ENCODE peak calls at places on chromosomes 11 and 22, in seven cellular contexts. One of them, this sample, is unnamed.

GRCh38 chr11:58629857-58630256 is 7.4 kb downstream of the CNTF start:
- DNase-seq in esophagus squamous epithelium: no peak
- DNase-seq in fibroblast of lung: peak; percentile 59
- DNase-seq in GM12865: peak; percentile 51
- DNase-seq in HCT116: peak; percentile 22
- DNase-seq in lower lobe of right lung: no peak
- DNase-seq in thyroid gland: no peak
- DNase-seq in this sample: peak; percentile 37

GRCh38 chr11:132864811-132865576 is 667.3 kb downstream of the OPCML start:
- DNase-seq in fibroblast of lung: no peak
- DNase-seq in lower lobe of right lung: no peak
- DNase-seq in thyroid gland: no peak
- DNase-seq in esophagus squamous epithelium: no peak
- DNase-seq in GM12865: no peak
- DNase-seq in HCT116: no peak
- DNase-seq in this sample: no peak

GRCh38 chr22:44192811-44193536 is 12.2 kb downstream of the PARVG start:
- DNase-seq in fibroblast of lung: no peak
- DNase-seq in thyroid gland: no peak
- DNase-seq in esophagus squamous epithelium: no peak
- DNase-seq in lower lobe of right lung: no peak
- DNase-seq in HCT116: no peak
- DNase-seq in GM12865: no peak
- DNase-seq in this sample: no peak

GRCh38 chr22:35622132-35622913 is 5.2 kb upstream of the MB start:
- DNase-seq in HCT116: no peak
- DNase-seq in fibroblast of lung: no peak
- DNase-seq in lower lobe of right lung: peak; percentile 60
- DNase-seq in thyroid gland: peak; percentile 74
- DNase-seq in GM12865: no peak
- DNase-seq in esophagus squamous epithelium: no peak
- DNase-seq in this sample: no peak

GRCh38 chr22:22616636-22617035 is 27.8 kb upstream of the GGTLC2 start:
- DNase-seq in fibroblast of lung: no peak
- DNase-seq in GM12865: peak; percentile 47
- DNase-seq in thyroid gland: no peak
- DNase-seq in HCT116: no peak
- DNase-seq in lower lobe of right lung: no peak
- DNase-seq in esophagus squamous epithelium: no peak
- DNase-seq in this sample: peak; percentile 53

GRCh38 chr11:126468102-126468521 is 112.6 kb downstream of the ST3GAL4 start:
- DNase-seq in HCT116: no peak
- DNase-seq in lower lobe of right lung: no peak
- DNase-seq in fibroblast of lung: no peak
- DNase-seq in esophagus squamous epithelium: no peak
- DNase-seq in thyroid gland: no peak
- DNase-seq in GM12865: no peak
- DNase-seq in this sample: no peak

GRCh38 chr22:17477401-17477833 is 85.9 kb upstream of the SLC25A18 start:
- DNase-seq in lower lobe of right lung: peak; percentile 49
- DNase-seq in HCT116: no peak
- DNase-seq in esophagus squamous epithelium: no peak
- DNase-seq in fibroblast of lung: no peak
- DNase-seq in GM12865: no peak
- DNase-seq in thyroid gland: no peak
- DNase-seq in this sample: no peak

GRCh38 chr11:131392528-131393255 is 22.3 kb downstream of the NTM start:
- DNase-seq in lower lobe of right lung: no peak
- DNase-seq in thyroid gland: no peak
- DNase-seq in GM12865: no peak
- DNase-seq in fibroblast of lung: no peak
- DNase-seq in HCT116: no peak
- DNase-seq in esophagus squamous epithelium: no peak
- DNase-seq in this sample: no peak

GRCh38 chr11:76803023-76803422 is 19.9 kb downstream of the TSKU start:
- DNase-seq in HCT116: no peak
- DNase-seq in lower lobe of right lung: no peak
- DNase-seq in thyroid gland: no peak
- DNase-seq in GM12865: no peak
- DNase-seq in esophagus squamous epithelium: no peak
- DNase-seq in fibroblast of lung: no peak
- DNase-seq in this sample: no peak

GRCh38 chr11:128564642-128565245 is 22.6 kb downstream of the ETS1 start:
- DNase-seq in thyroid gland: no peak
- DNase-seq in lower lobe of right lung: no peak
- DNase-seq in HCT116: no peak
- DNase-seq in esophagus squamous epithelium: no peak
- DNase-seq in fibroblast of lung: no peak
- DNase-seq in GM12865: no peak
- DNase-seq in this sample: no peak

GRCh38 chr11:129589190-129589589 is 213.5 kb downstream of the BARX2 start:
- DNase-seq in thyroid gland: no peak
- DNase-seq in esophagus squamous epithelium: no peak
- DNase-seq in HCT116: no peak
- DNase-seq in fibroblast of lung: no peak
- DNase-seq in lower lobe of right lung: no peak
- DNase-seq in GM12865: no peak
- DNase-seq in this sample: no peak

GRCh38 chr22:24810043-24810749 is 4.2 kb downstream of the SGSM1 start:
- DNase-seq in esophagus squamous epithelium: no peak
- DNase-seq in HCT116: no peak
- DNase-seq in fibroblast of lung: no peak
- DNase-seq in thyroid gland: no peak
- DNase-seq in lower lobe of right lung: no peak
- DNase-seq in GM12865: no peak
- DNase-seq in this sample: no peak

GRCh38 chr11:128085276-128085675 is 502.1 kb downstream of the ETS1 start:
- DNase-seq in GM12865: no peak
- DNase-seq in HCT116: no peak
- DNase-seq in lower lobe of right lung: no peak
- DNase-seq in fibroblast of lung: no peak
- DNase-seq in esophagus squamous epithelium: no peak
- DNase-seq in thyroid gland: no peak
- DNase-seq in this sample: no peak

GRCh38 chr11:120001161-120002135 is 136.5 kb downstream of the TRIM29 start:
- DNase-seq in lower lobe of right lung: no peak
- DNase-seq in fibroblast of lung: no peak
- DNase-seq in HCT116: no peak
- DNase-seq in GM12865: no peak
- DNase-seq in esophagus squamous epithelium: no peak
- DNase-seq in thyroid gland: no peak
- DNase-seq in this sample: no peak

GRCh38 chr11:19871531-19871930 is 158.9 kb downstream of the NAV2 start:
- DNase-seq in lower lobe of right lung: no peak
- DNase-seq in HCT116: no peak
- DNase-seq in fibroblast of lung: no peak
- DNase-seq in esophagus squamous epithelium: no peak
- DNase-seq in thyroid gland: no peak
- DNase-seq in GM12865: no peak
- DNase-seq in this sample: no peak

GRCh38 chr11:68463714-68464113 is 3.2 kb downstream of the PPP6R3 start:
- DNase-seq in esophagus squamous epithelium: no peak
- DNase-seq in lower lobe of right lung: no peak
- DNase-seq in GM12865: no peak
- DNase-seq in HCT116: no peak
- DNase-seq in thyroid gland: no peak
- DNase-seq in fibroblast of lung: no peak
- DNase-seq in this sample: no peak

GRCh38 chr11:88779551-88779950 is 286.2 kb downstream of the GRM5 start:
- DNase-seq in lower lobe of right lung: no peak
- DNase-seq in thyroid gland: no peak
- DNase-seq in esophagus squamous epithelium: no peak
- DNase-seq in fibroblast of lung: peak; percentile 94
- DNase-seq in GM12865: no peak
- DNase-seq in HCT116: no peak
- DNase-seq in this sample: no peak

GRCh38 chr11:64444838-64445441 is 86.0 kb downstream of the RPS6KA4 start:
- DNase-seq in HCT116: peak; percentile 16
- DNase-seq in lower lobe of right lung: no peak
- DNase-seq in GM12865: peak; percentile 54
- DNase-seq in thyroid gland: no peak
- DNase-seq in esophagus squamous epithelium: no peak
- DNase-seq in fibroblast of lung: peak; percentile 11
- DNase-seq in this sample: no peak

GRCh38 chr11:132409591-132410375 is 1039.4 kb downstream of the NTM start:
- DNase-seq in lower lobe of right lung: no peak
- DNase-seq in HCT116: no peak
- DNase-seq in esophagus squamous epithelium: no peak
- DNase-seq in thyroid gland: no peak
- DNase-seq in fibroblast of lung: no peak
- DNase-seq in GM12865: no peak
- DNase-seq in this sample: no peak

GRCh38 chr22:24768537-24769374 is 5.8 kb downstream of the PIWIL3 start:
- DNase-seq in GM12865: peak; percentile 55
- DNase-seq in lower lobe of right lung: peak; percentile 58
- DNase-seq in esophagus squamous epithelium: no peak
- DNase-seq in HCT116: peak; percentile 54
- DNase-seq in fibroblast of lung: peak; percentile 35
- DNase-seq in thyroid gland: peak; percentile 76
- DNase-seq in this sample: peak; percentile 61

DNA sequence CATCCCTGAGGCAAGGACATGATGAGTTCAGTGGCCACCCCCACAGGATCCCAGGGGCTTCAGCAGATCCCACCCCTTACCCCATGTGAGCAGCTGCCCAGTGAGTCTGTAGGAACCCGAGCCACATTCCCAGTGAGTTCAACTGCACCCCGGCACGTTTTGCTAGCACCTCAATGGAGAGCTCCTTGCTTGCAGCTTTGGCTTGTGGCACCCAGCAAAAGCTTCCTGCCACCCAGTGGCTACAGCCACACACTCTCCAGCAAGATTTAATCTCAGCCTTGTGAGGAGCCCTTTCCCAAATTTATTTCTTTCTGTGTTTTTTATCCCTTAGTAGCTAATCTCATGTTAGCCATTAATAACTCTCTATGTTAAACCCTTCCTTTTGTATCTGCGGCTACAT is 4.0 kb downstream of the SAA1 start:
- DNase-seq in thyroid gland: no peak
- DNase-seq in GM12865: no peak
- DNase-seq in HCT116: no peak
- DNase-seq in lower lobe of right lung: no peak
- DNase-seq in fibroblast of lung: no peak
- DNase-seq in esophagus squamous epithelium: no peak
- DNase-seq in this sample: no peak
- TF ChIP-seq CTCF in thyroid gland: no peak
- TF ChIP-seq CTCF in GM12865: peak; percentile 2
- TF ChIP-seq CTCF in HCT116: no peak
- TF ChIP-seq CTCF in lower lobe of right lung: no peak
- TF ChIP-seq CTCF in fibroblast of lung: no peak
- TF ChIP-seq CTCF in esophagus squamous epithelium: no peak
- TF ChIP-seq CTCF in this sample: no peak

DNA sequence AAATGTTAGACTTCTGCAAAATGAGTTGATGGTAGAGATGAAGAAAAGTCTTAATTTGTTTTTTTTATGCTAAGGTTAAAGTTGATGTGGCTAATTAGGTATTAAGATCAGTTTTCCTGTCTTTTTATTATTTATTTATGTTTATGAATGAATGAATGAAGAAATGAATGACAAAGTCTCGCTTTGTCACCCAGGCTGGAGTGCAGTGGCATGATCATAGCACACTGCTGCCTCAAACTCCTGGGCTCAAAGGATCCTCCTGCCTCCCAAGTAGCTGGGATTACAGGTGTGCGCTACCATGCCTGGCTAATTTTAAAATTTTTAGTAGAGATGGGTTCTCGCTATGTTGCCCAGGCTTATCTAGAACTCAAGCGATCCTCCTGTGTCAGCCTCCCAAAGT is 29.2 kb downstream of the MTMR3 start:
- DNase-seq in thyroid gland: no peak
- DNase-seq in fibroblast of lung: no peak
- DNase-seq in lower lobe of right lung: no peak
- DNase-seq in GM12865: no peak
- DNase-seq in HCT116: no peak
- DNase-seq in esophagus squamous epithelium: no peak
- DNase-seq in this sample: no peak
- TF ChIP-seq CTCF in thyroid gland: no peak
- TF ChIP-seq CTCF in fibroblast of lung: no peak
- TF ChIP-seq CTCF in lower lobe of right lung: no peak
- TF ChIP-seq CTCF in GM12865: no peak
- TF ChIP-seq CTCF in HCT116: no peak
- TF ChIP-seq CTCF in esophagus squamous epithelium: no peak
- TF ChIP-seq CTCF in this sample: no peak

GRCh38 chr11:116331381-116331780 is 441.4 kb downstream of the BUD13 start:
- DNase-seq in esophagus squamous epithelium: no peak
- DNase-seq in fibroblast of lung: no peak
- DNase-seq in lower lobe of right lung: no peak
- DNase-seq in thyroid gland: no peak
- DNase-seq in GM12865: no peak
- DNase-seq in HCT116: no peak
- DNase-seq in this sample: no peak
- TF ChIP-seq CTCF in esophagus squamous epithelium: no peak
- TF ChIP-seq CTCF in fibroblast of lung: no peak
- TF ChIP-seq CTCF in lower lobe of right lung: no peak
- TF ChIP-seq CTCF in thyroid gland: no peak
- TF ChIP-seq CTCF in GM12865: no peak
- TF ChIP-seq CTCF in HCT116: no peak
- TF ChIP-seq CTCF in this sample: no peak

GRCh38 chr11:79227732-79228416 is 213.0 kb downstream of the TENM4 start:
- DNase-seq in esophagus squamous epithelium: no peak
- DNase-seq in lower lobe of right lung: no peak
- DNase-seq in GM12865: no peak
- DNase-seq in fibroblast of lung: no peak
- DNase-seq in HCT116: no peak
- DNase-seq in thyroid gland: no peak
- DNase-seq in this sample: no peak
- TF ChIP-seq CTCF in esophagus squamous epithelium: no peak
- TF ChIP-seq CTCF in lower lobe of right lung: no peak
- TF ChIP-seq CTCF in GM12865: no peak
- TF ChIP-seq CTCF in fibroblast of lung: no peak
- TF ChIP-seq CTCF in HCT116: no peak
- TF ChIP-seq CTCF in thyroid gland: peak; percentile 20
- TF ChIP-seq CTCF in this sample: no peak